ENCODE peak calls at places on chromosomes 5 and 9, in six cellular contexts. E is NCI-H1417; I is kidney glomerular epithelial cell; V is Right ventricle myocardium superior; Q is GM12864; S is activated T-helper 1 cell treated with anti-CD3 and anti-CD28 coated beads, Interleukin-12 subunit alpha, Interleukin-12 subunit beta, Interleukin-2, Interleukin-4 antibody, amounts not matched to agents 30 ng/mL and 10 ng/mL and 1 ng/mL, durations not matched to agents 14 hours and 24 hours and 36 hours. O is an unnamed sample.

GRCh38 chr9:32180597-32180996 is 203.8 kb upstream of the ACO1 start:
- DNase-seq in S (no peak), V (no peak), I (no peak), Q (no peak), E (no peak), O (no peak)

GRCh38 chr5:59390074-59390659 is 503.4 kb downstream of the PDE4D start:
- DNase-seq in V (no peak), E (no peak), S (no peak), Q (no peak), I (peak), O (no peak)

GRCh38 chr9:91090132-91090410 is 271.6 kb downstream of the AUH start:
- DNase-seq in V (no peak), S (no peak), E (no peak), I (no peak), Q (no peak), O (no peak)

GRCh38 chr9:132486706-132487350 is 76.8 kb downstream of the CFAP77 start:
- DNase-seq in E (no peak), I (no peak), Q (peak), V (no peak), S (peak), O (no peak)

GRCh38 chr5:34998058-34998789 is 49.5 kb downstream of the AGXT2 start:
- DNase-seq in Q (no peak), I (peak), V (no peak), S (no peak), E (no peak), O (peak)

GRCh38 chr9:127336708-127337352 is 60.1 kb upstream of the SLC2A8 start:
- DNase-seq in V (peak), Q (no peak), I (peak), S (no peak), E (no peak), O (peak)

GRCh38 chr5:92401492-92401891 is 1018.4 kb upstream of the ARRDC3 start:
- DNase-seq in Q (no peak), V (no peak), E (no peak), I (no peak), S (no peak), O (no peak)

GRCh38 chr9:121288874-121289553 is 21.1 kb downstream of the GSN start:
- DNase-seq in E (no peak), I (peak), Q (no peak), V (peak), S (no peak), O (peak)

GRCh38 chr9:131755541-131756198 is 15.8 kb upstream of the RAPGEF1 start:
- DNase-seq in E (peak), Q (no peak), I (peak), V (peak), S (peak), O (peak)

O was measured in RCC 7860.